ENCODE peak calls at places on chromosomes 12 and 14, in eight cellular contexts. V is COR-L47; E is endothelial cell; W is T47D; J is hepatocyte; F is tibial artery; I is lower lobe of right lung; T is activated effector memory CD4-positive, alpha-beta T cell treated with anti-CD3 and anti-CD28 coated beads, Interleukin-2, amount 50 U/mL, for 16 hours. A is an unnamed sample.

GRCh38 chr14:22280497-22281321 is 308.3 kb downstream of the DAD1 start:
- DNase-seq in V (no peak), E (no peak), W (no peak), J (no peak), F (no peak), I (no peak), T (no peak), A (no peak)

GRCh38 chr14:38646391-38646790 is 390.5 kb upstream of the CLEC14A start:
- DNase-seq in V (no peak), E (no peak), W (no peak), J (no peak), F (no peak), I (no peak), T (no peak), A (no peak)

GRCh38 chr12:19482551-19483109 is 43.3 kb downstream of the AEBP2 start:
- DNase-seq in V (no peak), E (no peak), W (no peak), J (peak), F (no peak), I (peak), T (peak), A (no peak)

GRCh38 chr12:89706551-89707348 is 1.9 kb downstream of the ATP2B1 start:
- DNase-seq in V (no peak), E (no peak), W (no peak), J (peak), F (no peak), I (peak), T (peak), A (no peak)

GRCh38 chr12:130041983-130042812 is 120.1 kb upstream of the FZD10 start:
- DNase-seq in V (no peak), E (no peak), W (no peak), J (peak), F (no peak), I (peak), T (peak), A (peak)

GRCh38 chr12:120588948-120589930 is 8.0 kb upstream of the POP5 start:
- DNase-seq in V (no peak), E (no peak), W (no peak), J (no peak), F (no peak), I (no peak), T (no peak), A (no peak)

GRCh38 chr12:71938728-71939385 is at the start of gene TPH2:
- DNase-seq in V (no peak), E (peak), W (peak), J (peak), F (no peak), I (peak), T (peak), A (peak)

GRCh38 chr12:113858828-113859386 is 107.2 kb downstream of the RBM19 start:
- DNase-seq in V (no peak), E (no peak), W (no peak), J (no peak), F (no peak), I (no peak), T (no peak), A (no peak)

GRCh38 chr12:100845095-100845494 is 50.5 kb downstream of the ANO4 start:
- DNase-seq in V (no peak), E (no peak), W (no peak), J (no peak), F (no peak), I (no peak), T (no peak), A (no peak)

GRCh38 chr14:99384446-99385417 is 95.9 kb downstream of the SETD3 start:
- DNase-seq in V (no peak), E (no peak), W (no peak), J (no peak), F (no peak), I (no peak), T (peak), A (no peak)

GRCh38 chr12:1222858-1223644 is 232.0 kb downstream of the ERC1 start:
- DNase-seq in V (no peak), E (no peak), W (no peak), J (no peak), F (no peak), I (no peak), T (no peak), A (no peak)

GRCh38 chr12:116389990-116390655 is 112.6 kb upstream of the MED13L start:
- DNase-seq in V (no peak), E (no peak), W (no peak), J (no peak), F (peak), I (no peak), T (no peak), A (no peak)

A was measured in NCI-H1930.